ENCODE peak calls at places on chromosomes 7 and 10, in seven cellular contexts. N is OCI-LY7, A is GM23248, L is HCT116, V is GM23338, I is SK-N-SH, H is MM.1S. R is an unnamed sample. For H4K20me1, the result is how much of the 10 kb centered on the place peaks cover.

GRCh38 chr7:150451097-150451793 is 815 bp downstream of the GIMAP8 start:
- DNase-seq in V (no peak), N (no peak), A (no peak), H (no peak), L (no peak), I (no peak), R (no peak)

GRCh38 chr7:27181795-27182275 is 3.2 kb downstream of the HOXA11 start:
- DNase-seq in N (no peak), L (no peak), H (no peak), I (no peak), V (no peak), A (peak), R (no peak)

GRCh38 chr10:52639652-52640051 is 132.9 kb downstream of the MBL2 start:
- DNase-seq in V (no peak), A (peak), H (peak), I (peak), L (no peak), N (no peak), R (no peak)

GRCh38 chr10:78846770-78847169 is 222.0 kb upstream of the ZMIZ1 start:
- DNase-seq in A (no peak), N (no peak), L (no peak), H (no peak), I (peak), V (no peak), R (peak)

GRCh38 chr7:132815696-132816334 is 239.5 kb upstream of the PLXNA4 start:
- DNase-seq in L (no peak), N (no peak), H (no peak), A (no peak), I (no peak), V (peak), R (no peak)

GRCh38 chr10:113148899-113149298 is 198.9 kb downstream of the TCF7L2 start:
- DNase-seq in N (no peak), H (no peak), V (no peak), I (no peak), A (no peak), L (no peak), R (no peak)

GRCh38 chr7:34315032-34315431 is 343.0 kb upstream of the NPSR1 start:
- DNase-seq in N (no peak), H (no peak), I (no peak), L (no peak), V (no peak), A (peak), R (no peak)

GRCh38 chr7:96486681-96487080 is 164.8 kb upstream of the SLC25A13 start:
- DNase-seq in L (no peak), N (no peak), I (no peak), V (no peak), A (no peak), H (no peak), R (peak)

GRCh38 chr10:54854389-54854788 is 53.4 kb upstream of the PCDH15 start:
- DNase-seq in A (no peak), H (no peak), L (no peak), I (no peak), N (no peak), V (no peak), R (peak)

GRCh38 chr10:91210435-91210834 is 10.0 kb upstream of the PCGF5 start:
- DNase-seq in I (peak), V (no peak), A (no peak), L (no peak), H (peak), N (peak), R (no peak)

GRCh38 chr10:103202319-103202718 is 9.2 kb upstream of the NT5C2 start:
- DNase-seq in V (no peak), H (no peak), N (no peak), L (no peak), A (no peak), I (no peak), R (no peak)

GRCh38 chr7:20439384-20439783 is 108.7 kb downstream of the ITGB8 start:
- DNase-seq in L (no peak), V (no peak), A (no peak), N (no peak), I (no peak), H (no peak), R (no peak)

GRCh38 chr7:27123021-27123476 is 7.5 kb downstream of the HOXA4 start:
- DNase-seq in A (no peak), H (no peak), V (peak), N (no peak), I (no peak), L (no peak), R (no peak)

GRCh38 chr7:87220734-87221215 is 1.2 kb upstream of the TMEM243 start:
- DNase-seq in V (peak), L (no peak), N (no peak), H (peak), A (peak), I (peak), R (peak)

GRCh38 chr7:135251502-135252327 is 18.1 kb downstream of the STRA8 start:
- DNase-seq in I (no peak), N (no peak), L (no peak), H (no peak), V (no peak), A (no peak), R (no peak)

GRCh38 chr7:80929619-80930018 is 10.8 kb upstream of the SEMA3C start:
- DNase-seq in V (no peak), A (peak), H (no peak), I (no peak), N (no peak), L (no peak), R (no peak)

GRCh38 chr10:29585488-29585976 is 49.2 kb downstream of the SVIL start:
- DNase-seq in L (no peak), H (peak), V (peak), N (no peak), I (no peak), A (peak), R (peak)

GRCh38 chr10:14604181-14605142 is 170.2 kb downstream of the FAM107B start:
- DNase-seq in L (peak), N (peak), I (peak), H (peak), V (peak), A (peak), R (peak)

GRCh38 chr10:131178521-131178920 is 133.0 kb downstream of the TCERG1L start:
- DNase-seq in N (no peak), A (no peak), I (no peak), V (no peak), L (no peak), H (no peak), R (no peak)

GRCh38 chr10:43845121-43845520 is 196.4 kb upstream of the ZNF32 start:
- DNase-seq in I (no peak), N (no peak), L (no peak), H (no peak), V (no peak), A (no peak), R (no peak)

GRCh38 chr10:98586096-98586495 is 139.4 kb upstream of the HPS1 start:
- DNase-seq in I (no peak), L (no peak), N (no peak), A (no peak), H (no peak), V (no peak), R (no peak)

GRCh38 chr7:139946539-139946938 is 116.2 kb downstream of the PARP12 start:
- DNase-seq in V (no peak), L (no peak), I (no peak), A (no peak), H (no peak), N (no peak), R (no peak)

GRCh38 chr7:11831383-11831726 is 643 bp downstream of the THSD7A start:
- DNase-seq in N (no peak), I (no peak), H (no peak), A (peak), L (no peak), V (peak), R (no peak)

GRCh38 chr7:99308461-99309074 is 17.1 kb upstream of the ARPC1A start:
- DNase-seq in I (no peak), V (no peak), H (no peak), A (peak), N (no peak), L (no peak), R (no peak)

GRCh38 chr7:44306608-44307007 is 18.8 kb downstream of the CAMK2B start:
- DNase-seq in N (no peak), A (no peak), L (no peak), H (no peak), V (no peak), I (no peak), R (no peak)

GRCh38 chr10:101749033-101749432 is 26.9 kb downstream of the FGF8 start:
- DNase-seq in N (no peak), I (no peak), H (no peak), A (no peak), V (peak), L (peak), R (peak)

GRCh38 chr7:134778941-134779740 is at the start of gene CALD1:
- DNase-seq in V (peak), H (peak), A (peak), N (no peak), L (peak), I (peak), R (peak)

GRCh38 chr7:65225422-65226006 is 148.1 kb upstream of the ZNF92 start:
- DNase-seq in N (no peak), H (no peak), L (no peak), I (no peak), V (no peak), A (no peak), R (no peak)
- TF ChIP-seq EZH2phosphoT487 in N (no peak), H (no peak), L (no peak), I (no peak), V (no peak), A (no peak), R (no peak)

DNA sequence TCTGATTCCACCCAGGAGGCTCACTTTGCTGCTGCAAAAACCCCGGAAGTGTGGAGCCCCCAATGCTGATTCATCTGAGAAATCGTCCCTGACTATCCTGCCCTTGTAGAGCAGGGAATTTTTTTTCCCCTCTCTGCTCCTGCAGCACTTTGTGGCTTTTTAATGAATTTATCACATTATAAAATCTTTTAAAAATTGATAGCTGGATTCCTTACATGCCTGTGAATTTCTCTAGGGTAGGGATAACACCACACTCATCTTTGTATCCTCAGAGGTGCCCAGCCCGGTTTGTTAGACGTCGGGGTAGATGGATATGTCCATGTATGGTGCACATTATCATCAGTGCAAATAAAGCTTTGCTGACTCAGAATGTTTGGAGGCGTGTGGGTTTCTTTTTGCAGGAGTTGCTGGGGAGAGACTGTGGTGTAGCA is 185.7 kb downstream of the STK31 start:
- DNase-seq in N (no peak), V (no peak), L (no peak), A (no peak), H (no peak), I (no peak), R (no peak)
- H2AFZ ChIP-seq in N (no peak), V (no peak), L (no peak), A (no peak), H (no peak), I (peak), R (no peak)

GRCh38 chr10:74190494-74190893 is 39.5 kb downstream of the ADK start:
- DNase-seq in V (no peak), A (peak), L (no peak), N (no peak), H (no peak), I (no peak), R (no peak)
- H4K20me1 ChIP-seq in V (under half), A (under half), L (under half), N (under half), H (under half), I (under half), R (under half)

GRCh38 chr7:29106128-29106988 is 40.0 kb downstream of the CPVL start:
- DNase-seq in H (peak), L (peak), I (peak), N (peak), V (peak), A (peak), R (peak)

GRCh38 chr7:29100857-29101256 is 45.5 kb downstream of the CPVL start:
- DNase-seq in L (no peak), N (no peak), A (no peak), H (no peak), I (no peak), V (no peak), R (no peak)

GRCh38 chr7:29099896-29100847 is 46.2 kb downstream of the CPVL start:
- DNase-seq in N (no peak), I (no peak), A (no peak), V (no peak), H (no peak), L (no peak), R (no peak)

GRCh38 chr7:29105191-29105590 is 41.1 kb downstream of the CPVL start:
- DNase-seq in H (no peak), I (no peak), N (no peak), V (no peak), A (no peak), L (peak), R (no peak)

GRCh38 chr7:29102554-29103151 is 43.7 kb downstream of the CPVL start:
- DNase-seq in A (peak), N (peak), V (peak), L (peak), H (peak), I (peak), R (peak)
- TF ChIP-seq EZH2phosphoT487 in A (no peak), N (no peak), V (no peak), L (no peak), H (no peak), I (no peak), R (no peak)

GRCh38 chr10:124688889-124689670 is 55.1 kb downstream of the FAM53B start:
- DNase-seq in V (no peak), N (no peak), H (no peak), A (no peak), I (no peak), L (no peak), R (no peak)
- H2AFZ ChIP-seq in V (no peak), N (no peak), H (no peak), A (no peak), I (no peak), L (no peak), R (no peak)

GRCh38 chr7:130935564-130936157 is 201.7 kb upstream of the KLF14 start:
- DNase-seq in N (no peak), V (no peak), A (no peak), L (no peak), H (no peak), I (no peak), R (no peak)
- H4K20me1 ChIP-seq in N (under half), V (under half), A (under half), L (under half), H (under half), I (under half), R (under half)

GRCh38 chr7:130197094-130197493 is 8.1 kb downstream of the TMEM209 start:
- DNase-seq in L (no peak), V (no peak), H (no peak), I (no peak), N (no peak), A (no peak), R (no peak)

GRCh38 chr7:130196476-130196875 is 8.7 kb downstream of the TMEM209 start:
- DNase-seq in I (no peak), V (no peak), A (no peak), N (no peak), H (no peak), L (no peak), R (no peak)

GRCh38 chr7:130191791-130192190 is 13.4 kb downstream of the TMEM209 start:
- DNase-seq in I (no peak), V (no peak), L (no peak), H (no peak), N (no peak), A (no peak), R (no peak)

DNA sequence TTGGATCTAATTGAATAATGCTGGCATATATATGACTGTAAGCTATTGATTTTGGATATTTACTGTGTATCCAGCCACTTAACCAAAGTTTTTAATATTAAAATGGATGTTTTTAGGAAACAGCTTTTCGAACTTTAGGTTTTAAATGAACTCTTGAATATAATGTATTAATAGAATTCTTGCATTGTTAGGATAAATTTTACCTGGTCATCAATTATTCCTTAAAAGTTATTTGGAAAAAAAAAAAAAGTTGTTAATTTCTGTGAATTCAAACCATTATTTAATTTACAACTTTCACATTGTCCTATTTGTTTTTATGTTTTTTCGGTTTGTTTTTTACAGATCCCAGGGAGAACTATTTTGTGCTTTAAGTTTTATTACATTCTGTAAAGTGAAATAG is 9.8 kb downstream of the TMEM209 start:
- DNase-seq in A (no peak), I (no peak), V (no peak), L (no peak), H (no peak), N (no peak), R (no peak)
- TF ChIP-seq EZH2phosphoT487 in A (no peak), I (no peak), V (no peak), L (no peak), H (no peak), N (no peak), R (no peak)

GRCh38 chr7:14759785-14760184 is 142.8 kb downstream of the DGKB start:
- DNase-seq in V (no peak), I (no peak), L (no peak), A (peak), N (no peak), H (no peak), R (no peak)

GRCh38 chr7:14751461-14751860 is 151.1 kb downstream of the DGKB start:
- DNase-seq in I (no peak), L (no peak), A (no peak), N (no peak), H (no peak), V (no peak), R (no peak)

GRCh38 chr7:14752301-14752700 is 150.2 kb downstream of the DGKB start:
- DNase-seq in A (no peak), N (no peak), H (no peak), V (no peak), I (no peak), L (no peak), R (no peak)

DNA sequence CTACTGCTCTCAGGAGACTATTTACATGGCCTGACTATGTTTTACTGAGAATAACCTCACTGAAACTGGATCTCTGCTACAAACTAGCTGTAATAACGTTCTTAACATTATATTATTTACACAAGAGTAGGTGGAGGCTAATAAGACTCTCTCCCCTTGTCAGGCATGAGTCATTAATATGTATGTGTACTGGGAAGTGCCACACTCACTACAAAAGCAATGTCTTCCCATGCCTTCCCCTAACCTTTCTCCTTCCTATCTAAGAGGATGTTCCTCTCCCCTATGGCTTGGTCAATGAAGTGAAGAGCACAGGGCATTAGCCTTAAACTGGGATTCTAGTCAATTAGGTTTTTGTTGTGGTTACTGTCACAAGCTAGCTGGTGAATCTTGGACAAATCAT is 147.9 kb downstream of the DGKB start:
- DNase-seq in L (no peak), N (no peak), A (peak), V (peak), H (no peak), I (no peak), R (no peak)
- H2AFZ ChIP-seq in L (peak), N (no peak), A (peak), V (no peak), H (no peak), I (peak), R (no peak)

GRCh38 chr7:102292813-102293798 is 6.4 kb downstream of the SH2B2 start:
- DNase-seq in A (peak), N (no peak), I (peak), V (peak), H (no peak), L (no peak), R (no peak)

GRCh38 chr7:102294589-102294988 is 7.9 kb downstream of the SH2B2 start:
- DNase-seq in N (no peak), L (no peak), A (no peak), V (no peak), H (no peak), I (no peak), R (no peak)

GRCh38 chr7:102289051-102289450 is 2.4 kb downstream of the SH2B2 start:
- DNase-seq in V (no peak), I (no peak), N (peak), L (no peak), A (no peak), H (peak), R (no peak)

GRCh38 chr7:102291056-102291915 is 4.6 kb downstream of the SH2B2 start:
- DNase-seq in V (no peak), I (no peak), N (peak), L (no peak), H (peak), A (peak), R (no peak)

GRCh38 chr7:102291916-102292267 is 5.2 kb downstream of the SH2B2 start:
- DNase-seq in H (no peak), A (no peak), L (no peak), I (no peak), V (no peak), N (no peak), R (no peak)
- H4K20me1 ChIP-seq in H (under half), A (under half), L (under half), I (under half), V (under half), N (under half), R (half or more)